ENCODE peak calls at places on chromosome 20, in eight cellular contexts. W is endothelial cell of umbilical vein, R is SK-N-SH, G is HCT116, Z is H1, I is K562, Y is HepG2, L is GM12878. T is an unnamed sample.

GRCh38 chr20:60060006-60060557 is 101.9 kb downstream of the CDH26 start:
- DNase-seq in I (no peak), W (no peak), Y (no peak), Z (no peak), R (no peak), L (no peak), G (no peak), T (no peak)

GRCh38 chr20:48787861-48788375 is 39.9 kb downstream of the PREX1 start:
- DNase-seq in Y (peak), G (no peak), Z (no peak), L (no peak), R (no peak), W (no peak), I (peak), T (no peak)

GRCh38 chr20:4065405-4065841 is 50.1 kb upstream of the RNF24 start:
- DNase-seq in W (peak), Y (no peak), R (no peak), Z (no peak), L (no peak), G (no peak), I (no peak), T (no peak)

GRCh38 chr20:44650777-44651493 is 564 bp downstream of the ADA start:
- DNase-seq in Z (no peak), L (no peak), Y (no peak), R (no peak), W (peak), I (no peak), G (no peak), T (no peak)

GRCh38 chr20:64078934-64079272 is 415 bp downstream of the RGS19 start:
- DNase-seq in I (no peak), G (no peak), W (no peak), Z (no peak), R (no peak), L (no peak), Y (no peak), T (no peak)

GRCh38 chr20:5184684-5185083 is 57.9 kb downstream of the CDS2 start:
- DNase-seq in I (no peak), G (no peak), Y (no peak), Z (no peak), W (no peak), R (no peak), L (no peak), T (no peak)

GRCh38 chr20:50642288-50642803 is 49.0 kb downstream of the RIPOR3 start:
- DNase-seq in I (no peak), W (no peak), Y (no peak), L (no peak), G (no peak), Z (no peak), R (no peak), T (peak)

GRCh38 chr20:3414122-3414521 is 6.7 kb upstream of the DNAAF9 start:
- DNase-seq in L (no peak), I (no peak), G (no peak), R (no peak), Z (no peak), W (no peak), Y (no peak), T (no peak)

GRCh38 chr20:50673146-50673830 is 18.1 kb downstream of the RIPOR3 start:
- DNase-seq in R (no peak), I (peak), Z (no peak), L (no peak), G (no peak), Y (peak), W (no peak), T (no peak)

GRCh38 chr20:10565191-10565921 is 108.4 kb downstream of the JAG1 start:
- DNase-seq in L (no peak), R (no peak), G (no peak), I (no peak), W (peak), Z (no peak), Y (peak), T (no peak)

GRCh38 chr20:10565922-10566897 is 107.6 kb downstream of the JAG1 start:
- DNase-seq in L (no peak), Z (no peak), Y (peak), I (no peak), G (no peak), R (no peak), W (peak), T (no peak)

GRCh38 chr20:10571313-10571815 is 102.4 kb downstream of the JAG1 start:
- DNase-seq in G (no peak), R (no peak), I (no peak), W (no peak), Y (no peak), Z (no peak), L (no peak), T (no peak)

GRCh38 chr20:10563935-10564492 is 109.8 kb downstream of the JAG1 start:
- DNase-seq in I (no peak), W (no peak), Z (no peak), G (no peak), R (no peak), Y (no peak), L (no peak), T (no peak)

DNA sequence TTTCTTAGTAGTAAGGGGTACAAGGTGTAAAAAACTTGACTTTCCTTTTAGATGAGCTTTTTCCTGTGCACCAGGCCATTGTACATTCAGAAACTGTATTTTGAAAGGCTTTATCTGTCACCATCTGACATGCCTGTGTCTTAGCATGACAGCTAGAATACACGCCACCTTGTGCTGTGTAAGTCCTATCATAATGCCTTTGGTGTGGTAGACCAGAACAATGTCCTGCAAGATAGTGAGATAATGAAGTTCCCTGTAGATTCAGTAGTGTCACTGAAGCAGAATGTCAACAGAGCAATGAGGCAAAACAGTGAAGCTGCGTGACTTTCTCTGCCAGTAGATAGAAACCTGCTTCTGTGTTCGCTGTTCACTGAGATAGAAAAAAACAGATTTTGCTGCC is 105.8 kb downstream of the JAG1 start:
- DNase-seq in G (no peak), Y (peak), W (no peak), R (no peak), I (no peak), Z (no peak), L (no peak), T (no peak)
- H3K27ac ChIP-seq in G (no peak), Y (peak), W (no peak), R (no peak), I (no peak), Z (no peak), L (no peak), T (no peak)

DNA sequence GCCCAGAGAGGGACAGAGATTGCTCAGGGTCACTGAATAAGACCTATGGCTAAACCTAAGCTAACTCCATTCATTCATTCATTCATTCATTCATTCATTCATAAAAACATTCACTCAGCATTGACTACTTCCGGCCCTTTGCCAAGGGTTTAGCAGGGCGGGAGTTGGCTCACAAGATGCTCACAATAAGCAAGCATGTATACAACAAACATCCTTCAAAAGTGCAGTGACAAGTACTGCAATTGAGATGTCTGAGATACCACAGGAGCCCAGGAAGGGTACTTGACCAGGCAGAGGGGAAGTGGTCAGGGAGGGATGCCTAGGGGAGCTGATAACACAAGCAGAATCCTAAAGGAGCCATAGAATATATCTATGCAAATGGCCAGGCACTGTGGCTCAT is 18.2 kb upstream of the KIAA1755 start:
- DNase-seq in I (no peak), Y (no peak), R (no peak), W (no peak), Z (no peak), G (no peak), L (no peak), T (no peak)
- H3K9ac ChIP-seq in I (no peak), Y (no peak), R (no peak), W (no peak), Z (no peak), G (no peak), L (no peak), T (no peak)

GRCh38 chr20:37888641-37889040 is 14.3 kb upstream of the VSTM2L start:
- DNase-seq in L (no peak), G (no peak), R (no peak), Y (no peak), W (no peak), Z (no peak), I (no peak), T (no peak)

GRCh38 chr20:37885593-37886507 is 17.1 kb upstream of the VSTM2L start:
- DNase-seq in Z (no peak), L (no peak), R (peak), G (no peak), Y (peak), I (no peak), W (no peak), T (no peak)

GRCh38 chr20:37890108-37890507 is 12.8 kb upstream of the VSTM2L start:
- DNase-seq in G (no peak), L (peak), W (no peak), I (no peak), Y (no peak), R (no peak), Z (no peak), T (no peak)

GRCh38 chr20:37885042-37885441 is 17.9 kb upstream of the VSTM2L start:
- DNase-seq in G (no peak), R (no peak), I (no peak), L (no peak), Z (no peak), W (no peak), Y (no peak), T (no peak)

GRCh38 chr20:37886851-37887297 is 16.1 kb upstream of the VSTM2L start:
- DNase-seq in Y (peak), G (no peak), L (peak), W (no peak), R (peak), Z (no peak), I (peak), T (no peak)
- TF ChIP-seq POLR2AphosphoS5 in Y (no peak), G (no peak), L (no peak), W (no peak), R (no peak), Z (no peak), I (no peak), T (no peak)

DNA sequence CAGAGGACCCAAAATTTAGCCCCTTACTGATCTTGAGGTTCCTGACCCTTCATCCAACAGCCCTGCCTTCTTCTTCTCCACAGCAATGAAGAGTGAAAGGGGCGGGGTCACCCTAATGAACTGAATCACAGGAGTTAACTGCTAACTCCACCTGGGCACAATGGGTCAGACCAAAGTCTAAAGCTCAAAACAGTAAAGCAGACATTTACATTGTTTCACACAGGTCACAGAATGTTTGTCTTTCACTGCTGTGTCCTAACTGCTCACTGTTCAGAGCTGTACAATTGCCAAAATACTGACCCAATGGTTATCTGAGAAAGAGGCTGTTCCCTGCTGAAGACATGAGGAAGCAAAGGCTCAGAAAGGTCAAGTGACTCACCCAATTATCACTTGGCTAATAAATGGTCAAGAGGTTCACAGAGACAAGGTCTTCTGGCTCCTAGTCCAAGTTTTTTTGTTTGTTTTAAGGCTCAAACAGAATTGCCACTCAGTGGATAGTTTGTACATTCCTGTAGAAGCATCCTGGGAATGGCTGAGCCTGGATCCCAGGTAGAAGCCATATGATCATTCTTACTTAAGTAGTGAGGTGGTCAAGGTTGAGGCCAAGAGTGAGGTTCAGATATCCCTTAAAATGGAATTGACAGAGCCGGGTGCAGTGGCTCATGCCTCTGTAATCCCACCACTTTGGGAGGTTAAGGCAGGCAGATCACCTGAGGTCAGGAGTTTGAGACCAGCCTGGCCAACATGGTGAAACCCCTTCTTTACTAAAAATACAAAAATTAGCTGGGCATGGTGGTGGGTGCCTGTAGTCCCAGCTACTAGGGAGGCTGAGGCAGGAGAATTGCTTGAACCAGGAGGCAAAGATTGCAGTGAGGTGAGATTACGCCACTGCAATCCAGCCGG is 35.1 kb upstream of the FAM83C start:
- DNase-seq in G (no peak), I (no peak), Y (peak), R (no peak), Z (no peak), W (peak), L (no peak), T (no peak)
- H3K27ac ChIP-seq in G (peak), I (no peak), Y (peak), R (peak), Z (no peak), W (peak), L (no peak), T (no peak)

GRCh38 chr20:38873050-38873581 is 53.1 kb upstream of the FAM83D start:
- DNase-seq in Z (no peak), L (peak), G (no peak), Y (no peak), W (no peak), I (no peak), R (no peak), T (no peak)
- H3K9ac ChIP-seq in Z (no peak), L (peak), G (no peak), Y (no peak), W (no peak), I (no peak), R (no peak), T (no peak)

DNA sequence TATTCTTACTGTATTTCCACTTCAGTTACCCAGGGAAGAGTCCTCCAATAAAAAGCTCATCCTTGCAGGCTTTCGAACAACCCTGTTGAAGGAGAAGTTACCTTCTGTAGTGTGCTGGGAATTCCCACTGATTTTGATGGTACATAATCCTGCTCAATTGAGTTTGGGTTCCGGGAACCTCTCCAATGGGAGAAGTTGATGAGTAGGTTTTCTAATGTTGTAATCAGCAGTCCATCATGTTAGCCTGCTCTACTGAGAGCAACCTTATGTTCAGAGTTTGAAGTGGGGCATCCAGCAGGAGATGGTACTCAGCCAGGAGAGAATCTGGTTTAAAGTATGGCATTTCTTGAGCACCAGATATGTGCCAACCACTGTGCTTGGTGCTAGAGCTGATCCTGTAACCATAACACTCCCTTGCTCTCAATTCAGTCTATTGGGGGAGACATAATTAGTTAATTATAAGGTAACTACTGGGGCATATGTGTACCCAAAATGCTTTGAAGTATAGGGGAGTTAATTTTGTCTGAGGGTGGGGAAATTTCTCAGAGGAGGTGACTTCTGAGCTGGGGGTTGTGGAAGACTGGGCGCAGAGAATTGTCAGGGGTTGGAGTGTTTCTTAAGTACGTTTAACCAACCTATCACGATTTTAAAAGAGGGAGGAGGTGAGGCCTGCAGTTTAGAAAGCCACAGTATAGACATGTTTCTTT is 2.1 kb downstream of the TOP1 start:
- DNase-seq in G (no peak), L (no peak), I (no peak), Z (no peak), Y (peak), W (peak), R (no peak), T (no peak)
- TF ChIP-seq POLR2AphosphoS5 in G (no peak), L (no peak), I (no peak), Z (no peak), Y (no peak), W (no peak), R (no peak), T (no peak)

GRCh38 chr20:62345681-62346370 is 21.3 kb downstream of the LAMA5 start:
- DNase-seq in G (no peak), R (no peak), Y (no peak), Z (no peak), W (no peak), I (no peak), L (no peak), T (no peak)

GRCh38 chr20:62342910-62343309 is 24.2 kb downstream of the LAMA5 start:
- DNase-seq in Z (no peak), I (no peak), W (no peak), R (no peak), L (no peak), G (no peak), Y (peak), T (peak)

GRCh38 chr20:62344092-62344491 is 23.0 kb downstream of the LAMA5 start:
- DNase-seq in G (no peak), R (no peak), Z (no peak), Y (no peak), W (no peak), L (no peak), I (no peak), T (no peak)

GRCh38 chr20:62346398-62347150 is 20.5 kb downstream of the LAMA5 start:
- DNase-seq in W (no peak), Y (no peak), L (no peak), R (no peak), Z (no peak), I (no peak), G (no peak), T (no peak)

DNA sequence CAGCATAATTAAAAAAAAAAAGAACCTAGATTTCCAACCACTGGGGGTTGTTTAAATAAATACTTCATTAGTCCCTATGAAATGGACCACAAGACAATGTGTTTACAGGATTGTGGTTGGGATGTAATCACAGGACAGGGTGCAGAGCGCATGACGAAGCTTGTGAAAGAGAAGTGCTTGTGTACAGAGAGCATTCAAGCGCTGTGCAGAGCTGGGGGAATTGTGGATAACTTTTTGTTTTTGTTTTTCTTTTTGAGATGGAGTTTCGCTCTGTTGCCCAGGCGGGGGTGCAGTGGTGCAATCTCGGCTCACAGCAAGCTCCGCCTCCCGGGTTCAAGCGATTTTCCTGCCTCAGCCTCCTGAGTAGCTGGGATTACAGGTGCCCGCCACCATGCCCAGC is 22.3 kb downstream of the LAMA5 start:
- DNase-seq in L (no peak), G (no peak), Y (no peak), R (no peak), I (no peak), Z (no peak), W (no peak), T (no peak)
- H3K27ac ChIP-seq in L (no peak), G (no peak), Y (no peak), R (no peak), I (no peak), Z (no peak), W (no peak), T (no peak)

GRCh38 chr20:36677422-36677771 is 31.4 kb upstream of the SLA2 start:
- DNase-seq in R (no peak), G (no peak), Y (no peak), Z (no peak), L (no peak), I (no peak), W (no peak), T (no peak)
- H3K9ac ChIP-seq in R (no peak), G (no peak), Y (peak), Z (no peak), L (no peak), I (no peak), W (no peak), T (no peak)

GRCh38 chr20:24843443-24843715 is 105.7 kb upstream of the CST7 start:
- DNase-seq in Y (no peak), W (no peak), G (no peak), I (no peak), R (no peak), L (no peak), Z (no peak), T (no peak)

GRCh38 chr20:24837721-24838456 is 111.2 kb upstream of the CST7 start:
- DNase-seq in R (no peak), Y (no peak), I (no peak), G (no peak), W (no peak), L (no peak), Z (no peak), T (no peak)

GRCh38 chr20:24840121-24840713 is 108.9 kb upstream of the CST7 start:
- DNase-seq in Z (no peak), I (no peak), L (peak), W (no peak), Y (no peak), R (no peak), G (no peak), T (no peak)

GRCh38 chr20:24838551-24839530 is 110.2 kb upstream of the CST7 start:
- DNase-seq in G (no peak), Z (no peak), I (no peak), L (peak), R (no peak), W (no peak), Y (no peak), T (no peak)

DNA sequence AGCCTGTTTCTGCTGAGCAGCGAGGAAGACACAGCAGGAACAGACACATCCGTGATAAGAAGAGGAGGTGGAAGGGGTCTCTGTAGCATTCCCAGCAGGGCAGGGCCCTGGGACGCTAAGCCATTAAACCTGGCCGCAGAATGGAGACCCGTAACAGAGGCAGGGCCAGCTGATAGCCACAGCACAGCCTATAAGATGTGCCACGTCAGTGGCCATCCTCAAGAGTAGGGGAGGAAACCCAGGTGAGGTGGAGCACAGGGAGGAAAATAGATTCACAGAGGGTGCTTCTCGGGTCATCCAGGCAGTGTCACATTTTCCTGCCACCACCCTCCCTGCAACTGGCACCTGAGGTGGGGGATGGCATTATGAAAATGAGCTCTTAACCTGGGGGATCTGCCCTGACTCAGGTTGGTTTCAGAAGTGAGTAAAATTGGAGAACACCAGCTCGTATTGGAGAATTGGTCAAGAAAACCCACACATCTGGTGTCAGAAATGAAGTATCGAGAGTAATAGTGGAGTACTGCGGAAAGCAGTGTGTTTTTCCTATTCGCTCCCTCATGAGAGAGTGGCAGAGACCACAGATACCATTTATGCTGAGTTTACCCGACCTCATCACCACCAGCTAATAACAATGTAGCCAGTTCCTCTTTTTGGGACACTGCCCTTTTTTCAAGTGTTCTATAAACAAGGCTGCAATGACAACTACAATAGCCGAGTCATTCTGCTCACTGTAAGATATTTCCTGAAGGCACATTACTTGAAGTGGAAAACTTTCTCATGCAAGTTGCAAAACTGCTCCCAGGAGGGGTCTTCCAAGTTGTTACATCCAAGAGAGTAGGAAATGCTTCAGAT is 106.3 kb upstream of the CST7 start:
- DNase-seq in L (peak), W (no peak), Z (no peak), I (no peak), Y (no peak), R (no peak), G (no peak), T (no peak)
- TF ChIP-seq POLR2AphosphoS5 in L (no peak), W (no peak), Z (no peak), I (no peak), Y (no peak), R (no peak), G (no peak), T (no peak)